ENCODE peak calls at places on chromosomes 3 and 15, in seven cellular contexts. J is foreskin fibroblast, Q is nephron progenitor cell, V is breast epithelium, C is GM23338, W is progenitor cell of endocrine pancreas, U is Calu3. N is an unnamed sample.

GRCh38 chr3:48247401-48247807 is 6.5 kb downstream of the ZNF589 start:
- DNase-seq in J (peak), Q (no peak), V (no peak), C (peak), W (no peak), U (no peak), N (no peak)

GRCh38 chr15:49815506-49815905 is 194.7 kb downstream of the DTWD1 start:
- DNase-seq in J (peak), Q (no peak), V (no peak), C (no peak), W (no peak), U (no peak), N (no peak)

GRCh38 chr3:98395111-98395510 is 4.6 kb downstream of the OR5K3 start:
- DNase-seq in J (no peak), Q (no peak), V (no peak), C (no peak), W (no peak), U (no peak), N (no peak)

GRCh38 chr15:79811406-79812405 is 85.1 kb downstream of the MTHFS start:
- DNase-seq in J (peak), Q (no peak), V (peak), C (no peak), W (no peak), U (no peak), N (no peak)

GRCh38 chr15:81909229-81910087 is 136.4 kb downstream of the MEX3B start:
- DNase-seq in J (no peak), Q (no peak), V (no peak), C (peak), W (no peak), U (no peak), N (no peak)

GRCh38 chr15:75578206-75578947 is 738 bp downstream of the PTPN9 start:
- DNase-seq in J (no peak), Q (peak), V (no peak), C (peak), W (peak), U (peak), N (no peak)

GRCh38 chr3:136277634-136278033 is 27.5 kb downstream of the PCCB start:
- DNase-seq in J (no peak), Q (no peak), V (peak), C (peak), W (no peak), U (no peak), N (no peak)

GRCh38 chr15:101368086-101368780 is 73.2 kb upstream of the SNRPA1 start:
- DNase-seq in J (no peak), Q (no peak), V (no peak), C (no peak), W (no peak), U (no peak), N (no peak)

GRCh38 chr3:98532275-98532637 is 478 bp downstream of the GPR15 start:
- DNase-seq in J (no peak), Q (no peak), V (no peak), C (no peak), W (no peak), U (no peak), N (no peak)

GRCh38 chr3:161254861-161255260 is 33.8 kb downstream of the NMD3 start:
- DNase-seq in J (no peak), Q (no peak), V (no peak), C (no peak), W (no peak), U (no peak), N (no peak)
- TF ChIP-seq CTCF in J (no peak), Q (no peak), V (no peak), C (no peak), W (no peak), U (no peak), N (no peak)

GRCh38 chr3:111848246-111848645 is 10.8 kb upstream of the PHLDB2 start:
- DNase-seq in J (no peak), Q (no peak), V (no peak), C (no peak), W (no peak), U (no peak), N (no peak)
- TF ChIP-seq CTCF in J (no peak), Q (no peak), V (no peak), C (no peak), W (no peak), U (no peak), N (no peak)

DNA sequence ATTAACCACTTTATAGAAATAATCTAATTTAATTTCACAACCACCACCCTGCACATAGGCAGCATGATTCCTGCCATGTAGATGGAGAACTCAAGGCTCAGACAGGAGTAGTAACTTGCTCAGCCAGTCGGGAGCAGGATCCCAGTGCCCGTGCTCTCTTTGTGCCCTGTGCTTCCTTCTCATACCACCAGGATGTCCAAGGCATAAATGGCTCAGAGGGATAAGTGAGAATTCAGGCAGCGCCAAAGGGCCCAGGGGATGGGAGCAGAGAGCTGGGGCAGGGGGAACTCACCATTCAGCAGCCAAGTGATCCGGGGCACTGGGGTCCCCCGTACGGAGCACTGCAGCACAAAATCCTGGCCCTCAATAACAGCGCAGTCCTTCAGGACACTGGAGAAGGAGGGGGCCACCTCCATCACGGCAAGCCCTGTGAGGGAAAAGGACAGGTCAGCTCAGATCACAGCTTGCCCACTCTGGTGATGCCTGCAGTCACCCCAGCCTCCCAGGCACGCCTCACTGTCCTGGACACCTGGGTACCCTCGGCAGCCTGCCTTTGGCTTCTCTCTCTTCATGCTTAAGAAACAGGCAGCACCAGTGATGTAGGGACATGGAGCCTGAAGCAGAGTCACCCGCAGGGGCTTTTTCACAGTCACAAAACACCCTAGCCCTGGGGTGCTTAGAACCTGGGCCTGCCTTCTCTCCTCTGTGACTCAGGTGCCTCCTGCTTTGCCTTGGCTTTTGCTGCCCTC is 141.0 kb upstream of the HACD2 start:
- DNase-seq in J (no peak), Q (no peak), V (no peak), C (peak), W (no peak), U (no peak), N (no peak)
- TF ChIP-seq CTCF in J (no peak), Q (peak), V (no peak), C (no peak), W (peak), U (no peak), N (no peak)

GRCh38 chr3:171809513-171810277 is 588 bp downstream of the PLD1 start:
- DNase-seq in J (peak), Q (peak), V (peak), C (peak), W (no peak), U (peak), N (peak)
- TF ChIP-seq CTCF in J (no peak), Q (no peak), V (no peak), C (no peak), W (no peak), U (no peak), N (peak)

DNA sequence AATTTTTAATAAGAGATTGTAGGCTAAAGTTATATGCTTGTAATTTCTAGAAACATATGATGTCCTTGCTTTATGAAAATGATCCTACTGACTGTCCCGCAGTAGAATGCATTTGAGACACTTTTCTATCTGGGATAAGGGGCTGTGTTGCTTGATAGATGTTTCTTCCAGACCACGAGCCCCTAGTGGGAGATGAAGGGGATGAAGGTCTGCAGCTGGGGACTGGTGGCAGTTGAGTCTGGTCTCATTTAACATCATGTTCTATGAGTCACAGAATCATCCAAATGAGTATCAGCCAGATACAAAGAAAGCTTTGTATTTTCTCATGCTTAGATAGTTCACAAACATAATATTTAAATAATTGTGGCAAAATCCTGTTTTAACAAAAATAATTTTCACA is 84.3 kb upstream of the PRTG start:
- DNase-seq in J (no peak), Q (no peak), V (no peak), C (peak), W (no peak), U (no peak), N (no peak)
- TF ChIP-seq CTCF in J (no peak), Q (no peak), V (no peak), C (no peak), W (peak), U (no peak), N (no peak)

GRCh38 chr15:74036271-74037170 is 42.0 kb downstream of the PML start:
- DNase-seq in J (peak), Q (peak), V (no peak), C (peak), W (peak), U (peak), N (peak)
- TF ChIP-seq CTCF in J (peak), Q (peak), V (no peak), C (peak), W (peak), U (peak), N (peak)

DNA sequence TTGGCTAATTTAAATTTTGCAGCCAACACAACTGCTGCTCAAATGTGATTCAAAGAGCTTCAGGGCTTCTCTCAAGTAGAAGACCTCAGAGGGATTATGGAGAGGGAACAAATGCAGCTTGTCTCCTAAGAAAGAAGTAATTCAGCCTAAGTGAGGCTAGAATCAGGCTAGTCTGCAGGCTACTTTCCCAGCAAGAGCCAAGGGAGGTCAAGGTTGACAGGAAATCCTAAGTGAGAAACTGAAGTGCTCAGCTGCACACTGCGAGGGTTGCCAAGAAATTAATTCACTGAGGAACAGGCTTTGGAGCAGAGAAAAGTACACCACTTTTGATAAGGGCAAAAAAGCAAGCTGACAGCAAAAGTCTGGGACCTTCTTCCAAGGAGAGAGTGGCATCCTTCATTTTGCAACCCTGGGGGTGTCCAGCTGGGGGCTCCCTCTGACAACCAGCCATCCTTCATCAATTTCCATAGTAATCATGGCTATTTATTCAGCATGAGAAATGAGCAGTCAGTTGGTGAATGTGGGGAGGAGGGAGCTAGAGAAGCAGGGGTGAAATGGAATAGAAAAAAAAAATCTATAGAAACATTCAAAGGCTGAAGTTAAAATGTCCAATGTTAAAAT is 646.4 kb upstream of the ADAMTS9 start:
- DNase-seq in J (no peak), Q (no peak), V (no peak), C (peak), W (no peak), U (peak), N (peak)
- TF ChIP-seq CTCF in J (no peak), Q (no peak), V (no peak), C (peak), W (peak), U (no peak), N (no peak)